ENCODE peak calls at places on chromosome X, in five cellular contexts. O, H, E, I and A are unnamed samples.

GRCh38 chrX:118655561-118656246 is 71.7 kb upstream of the IL13RA1 start:
- DNase-seq in I (no peak), O (no peak), E (no peak), H (no peak), A (no peak)

GRCh38 chrX:102746134-102746584 is 25.6 kb downstream of the GPRASP3 start:
- DNase-seq in H (no peak), O (peak; percentile 69), E (peak; percentile 48), I (no peak), A (no peak)

GRCh38 chrX:107677501-107677901 is 49.2 kb downstream of the PRPS1 start:
- DNase-seq in H (peak; percentile 43), I (no peak), O (no peak), E (no peak), A (no peak)

GRCh38 chrX:69237228-69237627 is 72.0 kb upstream of the PJA1 start:
- DNase-seq in E (peak; percentile 33), H (no peak), I (no peak), O (no peak), A (no peak)

GRCh38 chrX:136584545-136584944 is 52.5 kb downstream of the VGLL1 start:
- DNase-seq in H (no peak), E (no peak), O (no peak), I (no peak), A (no peak)

GRCh38 chrX:149286940-149287349 is 218.2 kb downstream of the IDS start:
- DNase-seq in I (peak; percentile 42), H (no peak), E (peak; percentile 44), O (no peak), A (no peak)

GRCh38 chrX:47293106-47293505 is 60.3 kb downstream of the USP11 start:
- DNase-seq in H (no peak), I (no peak), O (no peak), E (no peak), A (no peak)

GRCh38 chrX:11352296-11352741 is 59.1 kb downstream of the AMELX start:
- DNase-seq in I (no peak), H (no peak), E (no peak), O (no peak), A (no peak)

GRCh38 chrX:119389854-119390501 is 9.2 kb upstream of the SLC25A43 start:
- DNase-seq in I (no peak), O (no peak), H (no peak), E (no peak), A (no peak)

GRCh38 chrX:153970398-153971123 is 1.1 kb downstream of the HCFC1 start:
- DNase-seq in E (no peak), O (peak; percentile 74), H (peak; percentile 72), I (peak; percentile 46), A (no peak)

GRCh38 chrX:108511721-108512120 is 72.1 kb downstream of the COL4A5 start:
- DNase-seq in I (no peak), O (no peak), H (no peak), E (no peak), A (no peak)

GRCh38 chrX:9966775-9967408 is at the start of gene CLDN34:
- DNase-seq in H (no peak), O (no peak), I (no peak), E (no peak), A (no peak)

DNA sequence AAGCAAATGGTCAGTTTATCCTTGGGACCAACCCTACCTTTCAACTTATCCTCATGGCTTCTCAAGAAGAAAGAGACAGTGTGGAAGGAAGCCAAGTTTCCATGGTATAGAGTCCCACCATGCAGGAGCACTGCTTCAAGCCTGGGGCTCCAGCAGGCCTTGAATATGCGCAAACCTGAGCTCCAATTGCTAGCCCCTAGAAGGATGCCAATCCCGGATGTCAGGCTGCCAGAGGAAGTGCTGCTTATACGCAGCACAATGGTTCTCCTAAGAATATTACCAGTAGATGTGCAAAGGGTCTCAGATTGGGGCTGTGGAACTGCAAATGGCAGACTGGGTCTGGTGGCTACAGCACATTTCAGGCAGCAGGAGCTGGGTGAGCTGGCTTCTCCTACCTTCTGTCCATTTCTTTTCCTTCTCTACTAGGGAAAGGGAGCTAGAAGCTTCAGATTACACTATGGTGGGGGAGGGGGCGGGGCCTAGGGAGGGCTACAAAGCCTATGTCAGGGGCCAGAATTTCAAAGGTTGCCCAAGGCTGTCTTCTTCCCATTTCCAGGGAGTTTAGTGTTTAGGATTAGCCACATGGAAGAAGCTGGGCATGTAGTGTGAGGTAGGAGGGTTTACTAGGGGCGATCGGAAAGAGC is 40.7 kb upstream of the CITED1 start:
- DNase-seq in E (no peak), I (no peak), H (no peak), O (no peak), A (no peak)
- H3K27ac ChIP-seq in E (no peak overlapping the region), I (no peak overlapping the region), H (no peak overlapping the region), O (no peak overlapping the region), A (no peak overlapping the region)

DNA sequence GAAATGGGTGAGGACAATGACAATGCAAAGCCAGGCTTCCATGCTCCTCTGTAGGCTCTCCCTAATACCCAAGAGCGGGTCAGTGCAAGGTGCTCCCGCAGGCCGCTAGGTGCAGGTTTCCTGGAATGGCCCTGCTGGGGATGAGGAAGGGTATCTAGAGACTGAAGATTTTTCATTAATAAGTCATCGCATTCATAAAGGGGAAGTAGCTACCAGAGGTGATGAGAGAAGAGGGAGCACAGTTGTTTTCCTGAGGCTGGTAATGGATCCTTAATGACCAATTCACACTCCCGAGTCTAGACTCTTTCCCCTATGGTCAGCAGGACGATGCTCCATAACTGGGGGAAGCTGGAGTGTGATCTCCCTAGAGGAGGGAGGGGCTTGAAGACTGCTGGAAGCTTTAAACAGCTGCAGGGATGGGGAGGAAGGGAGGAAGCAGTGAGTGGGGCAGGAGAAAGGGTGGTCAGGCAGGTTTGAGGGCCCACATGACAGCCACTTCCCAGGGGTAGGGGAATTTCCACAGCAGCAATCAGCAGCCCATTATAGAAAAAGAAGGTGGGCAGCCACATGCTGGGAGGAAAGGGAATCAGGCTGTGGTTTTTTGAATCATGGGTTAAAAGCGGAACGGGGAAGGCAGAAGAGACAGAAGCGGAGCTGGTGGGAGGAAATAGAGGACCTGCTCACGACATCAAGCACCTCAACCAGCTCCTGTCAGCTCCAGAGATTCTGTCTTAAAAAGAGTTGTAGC is 10.2 kb upstream of the ATP6AP2 start:
- DNase-seq in H (no peak), I (no peak), O (no peak), E (no peak), A (no peak)
- H3K4me3 ChIP-seq in H (no peak overlapping the region), I (no peak overlapping the region), O (no peak overlapping the region), E (no peak overlapping the region), A (no peak overlapping the region)

GRCh38 chrX:41561045-41561444 is 113.9 kb downstream of the NYX start:
- DNase-seq in E (no peak), I (no peak), O (no peak), H (peak; percentile 42), A (no peak)
- H3K27ac ChIP-seq in E (no peak overlapping the region), I (no peak overlapping the region), O (no peak overlapping the region), H (peak overlapping the region; percentile 71), A (no peak overlapping the region)

DNA sequence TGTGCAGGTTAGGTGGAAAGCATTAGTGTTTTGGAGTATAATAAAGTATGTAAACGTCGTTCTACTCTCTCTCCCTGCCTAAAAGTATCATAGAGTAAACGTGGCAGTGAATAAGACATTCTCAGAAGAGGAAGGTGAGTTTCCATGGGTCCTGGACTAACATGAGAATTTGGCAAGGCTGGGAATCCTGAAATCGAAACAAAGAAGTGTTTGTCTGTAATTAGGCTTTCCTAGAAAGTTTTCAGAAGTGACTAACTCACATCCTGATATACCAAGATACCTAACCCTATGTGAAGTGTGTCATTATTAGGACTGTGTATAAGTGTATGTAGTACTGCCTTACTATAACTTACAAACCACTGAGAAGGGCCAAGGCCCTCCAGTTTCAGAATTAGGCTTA is 50.7 kb upstream of the MAOA start:
- DNase-seq in H (no peak), I (no peak), E (no peak), O (no peak), A (no peak)
- H3K4me3 ChIP-seq in H (no peak overlapping the region), I (no peak overlapping the region), E (no peak overlapping the region), O (no peak overlapping the region), A (no peak overlapping the region)

GRCh38 chrX:23376581-23376980 is 41.9 kb downstream of the PTCHD1 start:
- DNase-seq in E (no peak), H (no peak), O (no peak), I (no peak), A (no peak)
- H3K27ac ChIP-seq in E (no peak overlapping the region), H (no peak overlapping the region), O (no peak overlapping the region), I (no peak overlapping the region), A (peak overlapping the region; percentile 41)

GRCh38 chrX:40008841-40009461 is 88.8 kb downstream of the BCOR start:
- DNase-seq in E (no peak), I (no peak), H (no peak), O (no peak), A (no peak)
- H3K4me3 ChIP-seq in E (peak overlapping the region; percentile 51), I (peak overlapping the region; percentile 68), H (no peak overlapping the region), O (no peak overlapping the region), A (peak overlapping the region; percentile 21)

GRCh38 chrX:45435481-45435880 is 234.8 kb upstream of the DIPK2B start:
- DNase-seq in H (no peak), O (no peak), E (no peak), I (no peak), A (no peak)
- H3K27ac ChIP-seq in H (no peak overlapping the region), O (no peak overlapping the region), E (no peak overlapping the region), I (no peak overlapping the region), A (no peak overlapping the region)

DNA sequence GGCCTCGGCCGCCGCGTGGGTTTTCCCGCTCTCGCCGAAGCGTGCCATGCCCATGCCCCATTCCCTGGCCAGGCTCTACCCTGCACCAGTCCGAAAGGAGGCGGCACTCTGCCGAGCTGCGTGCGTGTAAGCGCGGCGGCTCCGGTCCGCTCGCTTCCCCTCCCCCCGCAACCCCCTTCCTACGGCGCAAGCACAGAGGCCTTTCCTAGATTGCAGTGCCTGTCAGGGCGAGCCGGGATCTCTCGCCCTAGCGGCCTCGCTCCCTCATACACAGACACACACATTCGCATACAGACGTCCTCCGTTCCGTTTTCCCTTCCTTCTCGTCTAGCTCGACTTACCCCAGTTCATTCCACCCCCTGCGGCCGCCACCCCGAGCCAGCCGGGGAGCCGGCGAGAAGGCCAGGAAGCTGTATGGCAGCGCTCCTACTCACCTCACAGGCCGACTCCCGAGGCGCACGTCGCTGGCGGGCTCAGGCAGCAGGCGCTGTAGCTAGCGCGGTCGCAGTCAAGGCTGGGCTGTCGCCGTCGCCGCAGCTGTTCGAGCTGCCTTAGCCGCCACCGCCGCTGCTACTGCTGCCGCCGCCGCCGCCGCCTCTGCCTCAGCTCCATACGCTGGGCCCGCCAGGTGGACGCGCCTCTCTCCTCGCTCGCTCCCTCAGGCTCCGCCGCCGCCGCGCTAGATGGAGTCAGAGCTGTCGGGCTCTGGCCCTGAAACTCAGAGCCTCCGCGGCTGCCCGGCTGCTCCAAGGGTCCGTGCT is 623 bp downstream of the NEXMIF start:
- DNase-seq in O (peak; percentile 60), H (no peak), E (peak; percentile 54), I (peak; percentile 38), A (no peak)
- H3K4me3 ChIP-seq in O (peak overlapping the region; percentile 46), H (no peak overlapping the region), E (peak overlapping the region; percentile 63), I (peak overlapping the region; percentile 40), A (peak overlapping the region; percentile 54)